ENCODE peak calls at places on chromosomes 16 and 17, in four cellular contexts. Z, K, F and T are unnamed samples.

GRCh38 chr17:69814031-69814430 is 261.0 kb upstream of the KCNJ16 start:
- DNase-seq in Z (no peak), K (no peak), F (no peak), T (no peak)

GRCh38 chr17:76536511-76537287 is 810 bp downstream of the CYGB start:
- DNase-seq in Z (no peak), K (no peak), F (no peak), T (no peak)

GRCh38 chr16:31135535-31136286 is at the start of gene PRSS8:
- DNase-seq in Z (no peak), K (no peak), F (no peak), T (no peak)

GRCh38 chr17:56867948-56868376 is 34.0 kb downstream of the DGKE start:
- DNase-seq in Z (no peak), K (no peak), F (peak), T (peak)

GRCh38 chr17:73300392-73300791 is 11.4 kb downstream of the CDC42EP4 start:
- DNase-seq in Z (no peak), K (no peak), F (no peak), T (no peak)

GRCh38 chr17:61806081-61806828 is 57.1 kb downstream of the BRIP1 start:
- DNase-seq in Z (no peak), K (no peak), F (no peak), T (no peak)

GRCh38 chr16:1002399-1003161 is 21.0 kb downstream of the SOX8 start:
- DNase-seq in Z (no peak), K (peak), F (no peak), T (no peak)

GRCh38 chr17:6398955-6399354 is 36.0 kb downstream of the AIPL1 start:
- DNase-seq in Z (no peak), K (no peak), F (no peak), T (no peak)

GRCh38 chr16:82523786-82524185 is 103.0 kb upstream of the CDH13 start:
- DNase-seq in Z (no peak), K (no peak), F (no peak), T (no peak)

GRCh38 chr17:73474370-73474988 is 162.7 kb upstream of the CDC42EP4 start:
- DNase-seq in Z (no peak), K (peak), F (peak), T (peak)

GRCh38 chr16:31530405-31530804 is 2.7 kb downstream of the AHSP start:
- DNase-seq in Z (no peak), K (no peak), F (no peak), T (no peak)

GRCh38 chr17:36980281-36980761 is 31.6 kb downstream of the AATF start:
- DNase-seq in Z (no peak), K (peak), F (no peak), T (no peak)

GRCh38 chr17:77817953-77818352 is 140.6 kb upstream of the TNRC6C start:
- DNase-seq in Z (no peak), K (no peak), F (no peak), T (no peak)

GRCh38 chr17:66272699-66273390 is 29.6 kb upstream of the PRKCA start:
- DNase-seq in Z (no peak), K (no peak), F (no peak), T (no peak)

GRCh38 chr16:678858-679807 is 1.1 kb upstream of the STUB1 start:
- DNase-seq in Z (peak), K (no peak), F (peak), T (peak)

GRCh38 chr16:82776466-82777146 is 149.8 kb downstream of the CDH13 start:
- DNase-seq in Z (peak), K (no peak), F (no peak), T (peak)

GRCh38 chr17:50493744-50494143 is 14.5 kb upstream of the MYCBPAP start:
- DNase-seq in Z (no peak), K (no peak), F (no peak), T (no peak)

GRCh38 chr17:69430488-69430887 is 16.0 kb downstream of the MAP2K6 start:
- DNase-seq in Z (no peak), K (no peak), F (no peak), T (peak)

GRCh38 chr16:179431-179830 is 828 bp upstream of the HBQ1 start:
- DNase-seq in Z (no peak), K (no peak), F (no peak), T (no peak)

GRCh38 chr17:3959921-3960601 is 4.2 kb downstream of the ATP2A3 start:
- DNase-seq in Z (no peak), K (no peak), F (no peak), T (no peak)

GRCh38 chr17:76740329-76741118 is 2.6 kb downstream of the MFSD11 start:
- DNase-seq in Z (no peak), K (no peak), F (no peak), T (peak)

GRCh38 chr16:46731691-46732555 is 16.2 kb downstream of the MYLK3 start:
- DNase-seq in Z (no peak), K (no peak), F (no peak), T (no peak)

GRCh38 chr17:57600092-57600491 is 145.0 kb downstream of the CCDC182 start:
- DNase-seq in Z (no peak), K (no peak), F (no peak), T (no peak)

GRCh38 chr16:75043175-75043937 is 44.5 kb downstream of the ZNRF1 start:
- DNase-seq in Z (no peak), K (no peak), F (peak), T (peak)

GRCh38 chr16:89843409-89844350 is 15.4 kb downstream of the SPIRE2 start:
- DNase-seq in Z (no peak), K (no peak), F (no peak), T (no peak)

GRCh38 chr16:50478773-50479149 is 69.4 kb upstream of the NKD1 start:
- DNase-seq in Z (no peak), K (no peak), F (peak), T (no peak)

GRCh38 chr17:35082073-35082657 is 18.7 kb upstream of the RFFL start:
- DNase-seq in Z (no peak), K (no peak), F (peak), T (no peak)

GRCh38 chr16:11498683-11499082 is 88.0 kb downstream of the LITAF start:
- DNase-seq in Z (no peak), K (no peak), F (no peak), T (no peak)